ENCODE peak calls at places on chromosomes 3 and 15, in six cellular contexts. One of them, this sample, is unnamed.
A peak's percentile ranks its signal among the peaks of the same experiment; 100 is the strongest.

GRCh38 chr3:101950510-101950909 is 101.2 kb downstream of the NFKBIZ start:
- ATAC-seq in GM12878: peak; percentile 92
- ATAC-seq in HCT116: no peak
- ATAC-seq in upper lobe of left lung: peak; percentile 85
- ATAC-seq in HepG2: no peak
- ATAC-seq in K562: no peak
- ATAC-seq in this sample: no peak

GRCh38 chr3:170598091-170598502 is 12.2 kb upstream of the SLC7A14 start:
- ATAC-seq in GM12878: no peak
- ATAC-seq in upper lobe of left lung: no peak
- ATAC-seq in HCT116: no peak
- ATAC-seq in HepG2: peak; percentile 62
- ATAC-seq in K562: no peak
- ATAC-seq in this sample: no peak

GRCh38 chr3:56122911-56123310 is 345.4 kb downstream of the ERC2 start:
- ATAC-seq in K562: no peak
- ATAC-seq in upper lobe of left lung: no peak
- ATAC-seq in HepG2: no peak
- ATAC-seq in HCT116: no peak
- ATAC-seq in GM12878: no peak
- ATAC-seq in this sample: no peak

GRCh38 chr3:99128205-99128604 is 226.7 kb upstream of the DCBLD2 start:
- ATAC-seq in HCT116: no peak
- ATAC-seq in K562: no peak
- ATAC-seq in GM12878: no peak
- ATAC-seq in upper lobe of left lung: no peak
- ATAC-seq in HepG2: no peak
- ATAC-seq in this sample: no peak

GRCh38 chr3:179546814-179547241 is 15.9 kb upstream of the ACTL6A start:
- ATAC-seq in upper lobe of left lung: no peak
- ATAC-seq in HepG2: peak; percentile 97
- ATAC-seq in HCT116: no peak
- ATAC-seq in K562: peak; percentile 78
- ATAC-seq in GM12878: no peak
- ATAC-seq in this sample: no peak

GRCh38 chr3:66797916-66798560 is 200.1 kb upstream of the KBTBD8 start:
- ATAC-seq in HCT116: no peak
- ATAC-seq in GM12878: no peak
- ATAC-seq in HepG2: no peak
- ATAC-seq in upper lobe of left lung: no peak
- ATAC-seq in K562: no peak
- ATAC-seq in this sample: peak; percentile 84

GRCh38 chr3:179194931-179195330 is 46.8 kb downstream of the PIK3CA start:
- ATAC-seq in upper lobe of left lung: no peak
- ATAC-seq in GM12878: no peak
- ATAC-seq in HCT116: no peak
- ATAC-seq in K562: no peak
- ATAC-seq in HepG2: no peak
- ATAC-seq in this sample: no peak

GRCh38 chr3:65950340-65951326 is 88.1 kb downstream of the MAGI1 start:
- ATAC-seq in HCT116: no peak
- ATAC-seq in upper lobe of left lung: no peak
- ATAC-seq in K562: no peak
- ATAC-seq in GM12878: no peak
- ATAC-seq in HepG2: no peak
- ATAC-seq in this sample: no peak

GRCh38 chr3:168096210-168096795 is 579 bp upstream of the GOLIM4 start:
- ATAC-seq in upper lobe of left lung: peak; percentile 60
- ATAC-seq in HepG2: peak; percentile 61
- ATAC-seq in HCT116: peak; percentile 54
- ATAC-seq in K562: peak; percentile 24
- ATAC-seq in GM12878: peak; percentile 14
- ATAC-seq in this sample: peak; percentile 43

GRCh38 chr3:12339701-12340480 is 51.0 kb downstream of the PPARG start:
- ATAC-seq in K562: no peak
- ATAC-seq in HCT116: peak; percentile 73
- ATAC-seq in GM12878: no peak
- ATAC-seq in upper lobe of left lung: no peak
- ATAC-seq in HepG2: no peak
- ATAC-seq in this sample: no peak

GRCh38 chr3:179673522-179673921 is 20.7 kb downstream of the USP13 start:
- ATAC-seq in upper lobe of left lung: peak; percentile 85
- ATAC-seq in K562: no peak
- ATAC-seq in HepG2: peak; percentile 52
- ATAC-seq in GM12878: no peak
- ATAC-seq in HCT116: peak; percentile 36
- ATAC-seq in this sample: no peak

GRCh38 chr3:10356461-10356897 is 35.6 kb upstream of the SEC13 start:
- ATAC-seq in HepG2: no peak
- ATAC-seq in HCT116: no peak
- ATAC-seq in upper lobe of left lung: no peak
- ATAC-seq in GM12878: no peak
- ATAC-seq in K562: peak; percentile 57
- ATAC-seq in this sample: no peak

GRCh38 chr15:57235186-57235585 is 141.1 kb upstream of the CGNL1 start:
- ATAC-seq in upper lobe of left lung: no peak
- ATAC-seq in K562: no peak
- ATAC-seq in HepG2: no peak
- ATAC-seq in HCT116: no peak
- ATAC-seq in GM12878: no peak
- ATAC-seq in this sample: no peak

GRCh38 chr3:32474201-32474600 is 28.5 kb downstream of the CMTM6 start:
- ATAC-seq in K562: no peak
- ATAC-seq in GM12878: no peak
- ATAC-seq in upper lobe of left lung: no peak
- ATAC-seq in HepG2: no peak
- ATAC-seq in HCT116: no peak
- ATAC-seq in this sample: no peak

GRCh38 chr3:157544501-157545139 is 41.4 kb upstream of the VEPH1 start:
- ATAC-seq in HCT116: no peak
- ATAC-seq in upper lobe of left lung: no peak
- ATAC-seq in HepG2: no peak
- ATAC-seq in K562: no peak
- ATAC-seq in GM12878: no peak
- ATAC-seq in this sample: peak; percentile 61

GRCh38 chr3:69462022-69462825 is 76.3 kb upstream of the FRMD4B start:
- ATAC-seq in GM12878: no peak
- ATAC-seq in HepG2: no peak
- ATAC-seq in HCT116: no peak
- ATAC-seq in K562: no peak
- ATAC-seq in upper lobe of left lung: peak; percentile 57
- ATAC-seq in this sample: no peak

GRCh38 chr15:79977431-79977940 is 6.5 kb upstream of the BCL2A1 start:
- ATAC-seq in upper lobe of left lung: peak; percentile 65
- ATAC-seq in HCT116: no peak
- ATAC-seq in GM12878: peak; percentile 64
- ATAC-seq in K562: peak; percentile 84
- ATAC-seq in HepG2: no peak
- ATAC-seq in this sample: peak; percentile 50

GRCh38 chr15:46918462-46919125 is 798.7 kb upstream of the SEMA6D start:
- ATAC-seq in HCT116: no peak
- ATAC-seq in K562: no peak
- ATAC-seq in GM12878: no peak
- ATAC-seq in HepG2: no peak
- ATAC-seq in upper lobe of left lung: no peak
- ATAC-seq in this sample: no peak

GRCh38 chr3:39383913-39384664 is 919 bp downstream of the SLC25A38 start:
- ATAC-seq in upper lobe of left lung: peak; percentile 97
- ATAC-seq in HCT116: peak; percentile 81
- ATAC-seq in K562: peak; percentile 92
- ATAC-seq in HepG2: peak; percentile 94
- ATAC-seq in GM12878: peak; percentile 89
- ATAC-seq in this sample: peak; percentile 97
- TF ChIP-seq POLR2A in upper lobe of left lung: peak; percentile 92
- TF ChIP-seq POLR2A in HCT116: no peak
- TF ChIP-seq POLR2A in K562: peak; percentile 84
- TF ChIP-seq POLR2A in HepG2: peak; percentile 92
- TF ChIP-seq POLR2A in GM12878: peak; percentile 81
- TF ChIP-seq POLR2A in this sample: peak; percentile 76

DNA sequence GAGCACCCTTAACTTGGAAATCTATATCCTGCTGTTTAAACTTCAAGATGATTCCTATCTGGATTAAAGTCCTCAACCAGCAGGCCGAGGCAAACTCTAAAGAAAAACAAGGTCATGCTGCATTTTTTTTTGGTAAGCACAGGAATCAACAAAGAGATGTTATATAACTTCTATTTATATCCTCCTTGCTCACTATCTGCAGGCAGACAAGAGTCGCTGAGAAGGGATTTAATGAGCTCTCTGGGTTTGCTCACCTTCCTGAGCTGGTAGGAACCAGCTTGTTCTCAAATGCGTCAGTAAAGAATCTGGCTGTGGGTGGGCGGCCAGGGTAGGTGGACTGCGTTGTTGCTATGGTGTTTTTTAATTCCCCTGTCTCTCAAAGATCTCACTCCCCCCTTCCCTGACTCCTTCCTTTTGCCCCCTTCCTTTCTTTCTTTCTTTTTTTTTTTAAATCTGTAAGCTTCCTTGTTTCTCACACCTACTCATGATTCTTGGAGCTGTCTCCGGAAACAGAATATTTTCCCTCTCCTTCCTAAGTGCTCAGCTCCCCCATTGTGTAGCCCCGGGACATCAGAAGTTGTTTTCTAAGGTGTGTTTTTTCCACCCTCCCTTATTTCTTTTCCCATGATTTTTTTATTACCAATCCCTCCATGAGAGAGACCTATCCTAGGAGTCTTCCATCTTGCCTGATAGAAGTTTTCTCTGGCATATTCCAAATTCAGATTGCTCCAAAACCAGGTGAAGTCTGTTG is 228.8 kb upstream of the BHLHE40 start:
- ATAC-seq in HepG2: no peak
- ATAC-seq in GM12878: peak; percentile 37
- ATAC-seq in upper lobe of left lung: peak; percentile 56
- ATAC-seq in HCT116: no peak
- ATAC-seq in K562: no peak
- ATAC-seq in this sample: peak; percentile 32
- TF ChIP-seq POLR2AphosphoS5 in HepG2: no peak
- TF ChIP-seq POLR2AphosphoS5 in GM12878: peak; percentile 74
- TF ChIP-seq POLR2AphosphoS5 in upper lobe of left lung: no peak
- TF ChIP-seq POLR2AphosphoS5 in HCT116: no peak
- TF ChIP-seq POLR2AphosphoS5 in K562: no peak
- TF ChIP-seq POLR2AphosphoS5 in this sample: peak; percentile 25

GRCh38 chr15:44726568-44727461 is 9.5 kb upstream of the TRIM69 start:
- ATAC-seq in HepG2: peak; percentile 29
- ATAC-seq in K562: peak; percentile 72
- ATAC-seq in upper lobe of left lung: peak; percentile 42
- ATAC-seq in GM12878: peak; percentile 55
- ATAC-seq in HCT116: peak; percentile 20
- ATAC-seq in this sample: peak; percentile 32
- TF ChIP-seq POLR2A in HepG2: no peak
- TF ChIP-seq POLR2A in K562: peak; percentile 95
- TF ChIP-seq POLR2A in upper lobe of left lung: peak; percentile 37
- TF ChIP-seq POLR2A in GM12878: peak; percentile 96
- TF ChIP-seq POLR2A in HCT116: peak; percentile 98
- TF ChIP-seq POLR2A in this sample: peak; percentile 33

GRCh38 chr15:98727115-98728040 is 79.0 kb downstream of the IGF1R start:
- ATAC-seq in HCT116: peak; percentile 98
- ATAC-seq in GM12878: no peak
- ATAC-seq in HepG2: peak; percentile 98
- ATAC-seq in upper lobe of left lung: peak; percentile 96
- ATAC-seq in K562: no peak
- ATAC-seq in this sample: peak; percentile 99
- TF ChIP-seq POLR2AphosphoS5 in HCT116: no peak
- TF ChIP-seq POLR2AphosphoS5 in GM12878: no peak
- TF ChIP-seq POLR2AphosphoS5 in HepG2: no peak
- TF ChIP-seq POLR2AphosphoS5 in upper lobe of left lung: peak; percentile 17
- TF ChIP-seq POLR2AphosphoS5 in K562: no peak
- TF ChIP-seq POLR2AphosphoS5 in this sample: peak; percentile 65

DNA sequence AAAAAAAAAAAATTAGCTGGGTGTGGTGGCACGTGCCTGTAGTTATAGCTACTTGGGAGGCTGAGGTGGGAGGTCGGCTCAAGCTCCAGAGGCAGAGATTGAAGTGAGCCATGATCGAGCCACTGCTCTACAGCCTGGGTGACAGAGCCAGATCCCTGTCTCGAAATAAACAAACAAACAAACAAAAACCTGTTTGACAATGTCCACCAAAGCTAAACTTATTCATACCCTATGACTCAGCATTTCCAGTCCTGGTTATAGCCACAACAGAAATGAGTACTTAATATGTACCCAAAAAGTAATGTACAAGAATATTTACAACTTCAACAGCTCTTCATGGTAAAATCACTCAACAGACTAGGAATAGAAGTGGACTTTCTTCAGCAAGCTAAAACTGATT is 31.1 kb downstream of the SERP1 start:
- ATAC-seq in GM12878: no peak
- ATAC-seq in upper lobe of left lung: no peak
- ATAC-seq in K562: no peak
- ATAC-seq in HepG2: no peak
- ATAC-seq in HCT116: no peak
- ATAC-seq in this sample: no peak
- TF ChIP-seq POLR2A in GM12878: no peak
- TF ChIP-seq POLR2A in upper lobe of left lung: no peak
- TF ChIP-seq POLR2A in K562: no peak
- TF ChIP-seq POLR2A in HepG2: no peak
- TF ChIP-seq POLR2A in HCT116: no peak
- TF ChIP-seq POLR2A in this sample: no peak

This sample was measured in gastroesophageal sphincter.